ENCODE peak calls at places on chromosomes 6 and 20, in seven cellular contexts. M is psoas muscle, X is anterior cingulate cortex, L is fibroblast of lung, B is cardiac muscle cell, V is lower lobe of right lung, J is iris pigment epithelial cell. Z is an unnamed sample.

GRCh38 chr6:99547526-99547925 is 20.9 kb downstream of the CCNC start:
- DNase-seq in X (no peak), M (no peak), V (no peak), J (no peak), B (no peak), L (no peak), Z (no peak)

GRCh38 chr6:13729891-13730290 is 18.3 kb upstream of the RANBP9 start:
- DNase-seq in B (no peak), M (no peak), X (no peak), J (peak), L (peak), V (no peak), Z (no peak)

GRCh38 chr20:25273046-25273445 is 25.2 kb downstream of the PYGB start:
- DNase-seq in M (peak), L (no peak), X (peak), V (peak), J (no peak), B (no peak), Z (peak)

GRCh38 chr6:32689531-32690505 is 23.4 kb upstream of the HLA-DQB1 start:
- DNase-seq in L (no peak), B (no peak), X (no peak), J (peak), V (no peak), M (no peak), Z (no peak)

GRCh38 chr20:63082308-63082938 is 75.7 kb upstream of the BHLHE23 start:
- DNase-seq in V (peak), M (no peak), L (peak), B (peak), J (peak), X (no peak), Z (no peak)

GRCh38 chr6:41371461-41371991 is 36.1 kb downstream of the NCR2 start:
- DNase-seq in M (no peak), J (peak), X (no peak), V (no peak), L (peak), B (peak), Z (peak)

GRCh38 chr6:135230702-135231468 is 49.8 kb downstream of the MYB start:
- DNase-seq in M (no peak), J (peak), X (no peak), V (no peak), B (no peak), L (peak), Z (no peak)

GRCh38 chr6:79949235-79949634 is 1.9 kb upstream of the ELOVL4 start:
- DNase-seq in V (peak), M (no peak), L (peak), J (peak), B (peak), X (no peak), Z (peak)

GRCh38 chr20:17733781-17734304 is 34.1 kb downstream of the BANF2 start:
- DNase-seq in X (no peak), B (no peak), V (no peak), M (no peak), J (no peak), L (no peak), Z (no peak)

GRCh38 chr20:20609522-20609921 is 102.9 kb downstream of the RALGAPA2 start:
- DNase-seq in X (no peak), B (no peak), M (no peak), V (no peak), J (no peak), L (no peak), Z (no peak)

GRCh38 chr6:63757826-63758225 is 122.2 kb downstream of the PHF3 start:
- DNase-seq in X (no peak), B (no peak), L (no peak), J (no peak), M (no peak), V (no peak), Z (no peak)

GRCh38 chr6:125749864-125750691 is 646 bp downstream of the HEY2 start:
- DNase-seq in B (peak), M (peak), V (no peak), J (no peak), L (no peak), X (peak), Z (no peak)

GRCh38 chr6:140012146-140012545 is 637.7 kb upstream of the CITED2 start:
- DNase-seq in B (no peak), M (no peak), J (no peak), V (no peak), X (no peak), L (no peak), Z (no peak)

GRCh38 chr6:106546322-106547052 is 82.8 kb downstream of the RTN4IP1 start:
- DNase-seq in X (no peak), V (no peak), M (no peak), J (peak), L (peak), B (no peak), Z (peak)

GRCh38 chr6:108020438-108021116 is 54.0 kb downstream of the OSTM1 start:
- DNase-seq in J (no peak), L (no peak), B (no peak), V (no peak), X (no peak), M (no peak), Z (no peak)

GRCh38 chr20:53413188-53413631 is 180.4 kb downstream of the ZNF217 start:
- DNase-seq in M (no peak), L (no peak), B (peak), V (peak), J (no peak), X (no peak), Z (no peak)

GRCh38 chr6:7758456-7758855 is 32.6 kb downstream of the BMP6 start:
- DNase-seq in J (peak), B (no peak), X (no peak), L (peak), M (peak), V (no peak), Z (peak)

Z was measured in fibroblast of gingiva.